ENCODE peak calls at places on chromosomes 2 and 18, in seven cellular contexts. Z is left ventricle myocardium inferior; A is CD8-positive, alpha-beta T cell; H is psoas muscle; V is H9; L is AG04450; E is Calu3. D is an unnamed sample.

GRCh38 chr2:25671622-25672021 is 1.8 kb downstream of the DTNB start:
- DNase-seq in Z (no peak), A (no peak), H (no peak), V (no peak), L (no peak), E (no peak), D (no peak)

GRCh38 chr2:237720962-237721361 is 77.6 kb upstream of the RBM44 start:
- DNase-seq in Z (no peak), A (no peak), H (no peak), V (no peak), L (no peak), E (no peak), D (peak)

GRCh38 chr18:55559735-55560134 is 28.3 kb downstream of the TCF4 start:
- DNase-seq in Z (peak), A (no peak), H (no peak), V (no peak), L (no peak), E (no peak), D (no peak)

GRCh38 chr2:45649855-45650806 is 1.3 kb upstream of the PRKCE start:
- DNase-seq in Z (peak), A (peak), H (peak), V (peak), L (no peak), E (peak), D (no peak)

GRCh38 chr2:192993059-192993458 is 798.3 kb upstream of the TMEFF2 start:
- DNase-seq in Z (no peak), A (no peak), H (no peak), V (no peak), L (no peak), E (no peak), D (no peak)

GRCh38 chr18:56322403-56322802 is 316.0 kb downstream of the TXNL1 start:
- DNase-seq in Z (peak), A (no peak), H (no peak), V (no peak), L (no peak), E (no peak), D (no peak)

GRCh38 chr18:75659535-75660023 is 232.1 kb upstream of the SMIM21 start:
- DNase-seq in Z (no peak), A (no peak), H (no peak), V (no peak), L (no peak), E (no peak), D (no peak)

GRCh38 chr2:112065966-112066365 is 10.9 kb downstream of the TMEM87B start:
- DNase-seq in Z (no peak), A (no peak), H (no peak), V (no peak), L (peak), E (no peak), D (peak)

GRCh38 chr2:33212151-33212550 is 264.3 kb upstream of the RASGRP3 start:
- DNase-seq in Z (no peak), A (no peak), H (no peak), V (no peak), L (peak), E (no peak), D (no peak)

GRCh38 chr2:237269121-237269875 is 144.7 kb downstream of the COL6A3 start:
- DNase-seq in Z (no peak), A (no peak), H (no peak), V (no peak), L (no peak), E (no peak), D (no peak)

GRCh38 chr2:26528186-26528585 is 50.3 kb upstream of the OTOF start:
- DNase-seq in Z (no peak), A (no peak), H (no peak), V (no peak), L (no peak), E (no peak), D (no peak)

GRCh38 chr18:37812961-37813360 is 247.4 kb upstream of the CELF4 start:
- DNase-seq in Z (no peak), A (no peak), H (no peak), V (no peak), L (no peak), E (no peak), D (no peak)

GRCh38 chr2:238636269-238637073 is 209.7 kb downstream of the ASB1 start:
- DNase-seq in Z (no peak), A (no peak), H (no peak), V (no peak), L (peak), E (no peak), D (no peak)

GRCh38 chr2:24836206-24836605 is 43.0 kb downstream of the CENPO start:
- DNase-seq in Z (no peak), A (no peak), H (no peak), V (no peak), L (no peak), E (no peak), D (no peak)

GRCh38 chr2:172172513-172173217 is 70.0 kb upstream of the DLX2 start:
- DNase-seq in Z (peak), A (peak), H (peak), V (peak), L (no peak), E (peak), D (no peak)

GRCh38 chr18:67513285-67513684 is 3.2 kb downstream of the DSEL start:
- DNase-seq in Z (no peak), A (no peak), H (no peak), V (no peak), L (no peak), E (no peak), D (no peak)
- TF ChIP-seq CTCF in Z (no peak), A (no peak), H (no peak), V (peak), L (peak), E (no peak), D (peak)

DNA sequence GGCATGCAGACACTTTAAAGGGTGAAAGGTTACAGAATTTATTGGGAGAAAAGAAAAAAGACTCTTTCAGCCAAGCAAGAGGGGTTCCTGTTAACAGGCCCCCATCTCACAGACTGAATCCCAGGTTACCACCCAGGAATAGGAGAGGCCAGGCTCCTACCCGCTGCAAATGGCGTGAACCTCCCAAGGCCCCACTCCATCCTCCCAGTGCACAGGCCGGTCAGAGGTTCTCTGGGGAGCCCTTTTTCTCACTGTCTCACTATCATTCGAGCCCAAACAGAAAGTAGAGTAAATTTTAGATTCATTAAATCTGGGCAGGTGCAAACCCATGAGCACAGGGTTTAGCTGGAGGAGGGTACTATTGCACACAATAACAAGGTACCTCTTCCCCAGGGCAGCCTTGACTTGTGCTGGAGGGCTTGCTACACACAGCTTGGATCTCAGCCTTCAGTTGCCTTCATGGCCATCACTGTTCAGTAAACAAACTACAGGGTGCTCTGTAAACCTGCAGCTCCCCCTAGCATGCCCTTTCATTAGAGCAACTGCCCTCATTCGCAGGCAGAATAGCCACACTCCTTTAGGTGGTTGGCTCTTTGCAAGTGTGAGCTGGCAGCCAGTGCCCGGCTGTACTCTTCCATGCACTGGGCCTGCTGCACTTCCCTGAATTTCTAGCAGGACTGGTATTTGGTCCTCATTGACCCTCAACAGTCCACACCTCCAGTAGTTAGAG is 7.3 kb upstream of the PLEK start:
- DNase-seq in Z (peak), A (no peak), H (peak), V (peak), L (peak), E (peak), D (no peak)
- TF ChIP-seq CTCF in Z (peak), A (no peak), H (peak), V (peak), L (peak), E (no peak), D (peak)

GRCh38 chr2:20561703-20562454 is 89.0 kb downstream of the HS1BP3 start:
- DNase-seq in Z (no peak), A (no peak), H (no peak), V (no peak), L (no peak), E (no peak), D (peak)

GRCh38 chr2:20563833-20564232 is 87.1 kb downstream of the HS1BP3 start:
- DNase-seq in Z (no peak), A (no peak), H (no peak), V (no peak), L (no peak), E (no peak), D (no peak)

GRCh38 chr2:20563251-20563650 is 87.6 kb downstream of the HS1BP3 start:
- DNase-seq in Z (no peak), A (no peak), H (no peak), V (no peak), L (no peak), E (no peak), D (no peak)

GRCh38 chr2:20560891-20561702 is 89.8 kb downstream of the HS1BP3 start:
- DNase-seq in Z (no peak), A (no peak), H (no peak), V (no peak), L (no peak), E (no peak), D (no peak)

GRCh38 chr2:20562540-20563225 is 88.2 kb downstream of the HS1BP3 start:
- DNase-seq in Z (no peak), A (no peak), H (no peak), V (peak), L (no peak), E (no peak), D (no peak)
- TF ChIP-seq CTCF in Z (peak), A (no peak), H (no peak), V (peak), L (peak), E (no peak), D (no peak)

GRCh38 chr2:105783151-105783738 is 38.5 kb downstream of the NCK2 start:
- DNase-seq in Z (no peak), A (no peak), H (no peak), V (no peak), L (no peak), E (no peak), D (no peak)

GRCh38 chr2:105782646-105783045 is 37.9 kb downstream of the NCK2 start:
- DNase-seq in Z (no peak), A (no peak), H (no peak), V (no peak), L (no peak), E (no peak), D (no peak)

GRCh38 chr2:105781274-105781673 is 36.6 kb downstream of the NCK2 start:
- DNase-seq in Z (no peak), A (no peak), H (no peak), V (no peak), L (no peak), E (no peak), D (peak)

GRCh38 chr2:105780606-105781005 is 35.9 kb downstream of the NCK2 start:
- DNase-seq in Z (no peak), A (no peak), H (no peak), V (no peak), L (no peak), E (no peak), D (no peak)

GRCh38 chr2:105782123-105782522 is 37.4 kb downstream of the NCK2 start:
- DNase-seq in Z (no peak), A (no peak), H (no peak), V (no peak), L (no peak), E (no peak), D (no peak)
- TF ChIP-seq CTCF in Z (peak), A (peak), H (no peak), V (no peak), L (no peak), E (no peak), D (peak)

DNA sequence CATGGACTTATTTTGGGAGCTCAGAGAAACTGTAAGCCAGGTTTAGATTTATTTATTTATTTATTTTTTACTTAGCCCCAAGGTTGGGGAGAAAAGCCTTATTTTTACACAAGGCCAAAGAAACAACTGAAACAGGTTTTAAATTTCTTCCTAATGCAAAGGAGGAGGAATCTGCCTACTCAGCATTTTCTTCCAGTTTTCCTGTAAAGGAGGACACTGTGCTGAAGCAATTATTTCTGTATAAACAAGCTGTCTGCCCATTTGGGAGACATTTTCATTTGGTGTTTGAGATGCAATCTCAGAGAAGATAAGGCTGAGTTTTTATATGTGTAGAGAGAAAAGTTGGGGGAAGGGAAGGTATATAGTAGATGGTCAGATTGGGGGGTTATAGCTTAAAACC is 125.0 kb downstream of the ETAA1 start:
- DNase-seq in Z (no peak), A (no peak), H (no peak), V (no peak), L (no peak), E (no peak), D (no peak)
- TF ChIP-seq CTCF in Z (no peak), A (no peak), H (no peak), V (no peak), L (no peak), E (no peak), D (no peak)

GRCh38 chr2:120415728-120416509 is 70.0 kb downstream of the INHBB start:
- DNase-seq in Z (no peak), A (no peak), H (no peak), V (no peak), L (no peak), E (no peak), D (no peak)
- TF ChIP-seq CTCF in Z (no peak), A (no peak), H (no peak), V (no peak), L (no peak), E (no peak), D (no peak)

DNA sequence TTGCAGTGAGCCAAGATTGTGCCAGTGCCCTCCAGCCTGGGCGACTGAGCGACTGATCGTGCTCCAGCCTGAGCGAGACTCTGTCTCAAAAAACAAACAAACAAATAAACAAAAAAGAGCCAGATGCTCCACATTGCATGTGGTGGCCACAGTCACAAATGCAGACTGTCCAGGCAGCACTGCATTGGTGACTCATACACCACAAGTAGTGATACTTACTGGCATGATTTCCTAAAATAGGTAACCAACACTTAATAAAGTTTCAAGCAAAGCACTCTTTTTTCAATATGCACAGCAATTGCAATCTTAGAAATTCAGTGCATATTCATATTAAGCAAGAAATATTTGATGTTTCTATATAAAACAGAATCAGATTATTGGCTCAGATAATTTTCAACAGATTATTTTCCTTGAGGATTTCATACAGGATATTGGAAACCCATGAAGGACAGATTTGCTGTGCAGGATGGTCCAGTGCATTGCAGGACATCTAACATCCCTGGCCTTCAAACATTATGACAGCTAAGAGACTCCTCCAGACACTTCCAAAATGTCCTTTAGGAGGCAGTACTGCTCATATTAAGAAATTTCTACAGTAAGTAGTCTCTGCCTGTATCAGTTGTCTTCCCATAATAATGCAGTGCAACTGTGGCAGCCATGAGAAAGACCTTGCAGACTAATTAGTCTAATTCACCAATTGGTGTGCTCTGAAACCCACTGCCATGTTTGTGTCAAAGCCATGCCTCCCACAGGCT is 10.5 kb upstream of the SLC1A4 start:
- DNase-seq in Z (no peak), A (no peak), H (no peak), V (no peak), L (no peak), E (no peak), D (no peak)
- TF ChIP-seq CTCF in Z (peak), A (peak), H (peak), V (peak), L (peak), E (no peak), D (peak)